ENCODE peak calls at places on chromosomes 3 and 15, in ten cellular contexts. I is activated T-cell treated with anti-CD3 and anti-CD28 coated beads for 4 hours; O is nucleus accumbens; B is NCI-H774; Y is NCI-H1694; H is substantia nigra; T is EH; P is effector memory CD8-positive, alpha-beta T cell; Q is kidney; L is NCI-H2081. K is an unnamed sample.
A peak's percentile ranks its signal among the peaks of the same experiment; 100 is the strongest.

GRCh38 chr3:127658234-127658633 is 14.5 kb upstream of the ABTB1 start:
- DNase-seq in I (no peak), O (no peak), B (no peak), Y (no peak), H (no peak), T (peak; percentile 72), P (no peak), Q (no peak), L (no peak), K (no peak)

GRCh38 chr3:58522759-58523425 is 14.1 kb downstream of the ACOX2 start:
- DNase-seq in I (no peak), O (no peak), B (no peak), Y (no peak), H (no peak), T (no peak), P (no peak), Q (no peak), L (no peak), K (no peak)

GRCh38 chr3:157394361-157394760 is 42.3 kb upstream of the PTX3 start:
- DNase-seq in I (no peak), O (no peak), B (no peak), Y (no peak), H (no peak), T (peak; percentile 32), P (no peak), Q (no peak), L (no peak), K (no peak)

GRCh38 chr15:51782357-51782896 is 31.0 kb downstream of the TMOD2 start:
- DNase-seq in I (no peak), O (no peak), B (no peak), Y (no peak), H (no peak), T (peak; percentile 22), P (no peak), Q (no peak), L (no peak), K (no peak)

GRCh38 chr3:18354706-18355105 is 70.4 kb downstream of the SATB1 start:
- DNase-seq in I (no peak), O (no peak), B (no peak), Y (no peak), H (no peak), T (peak; percentile 70), P (no peak), Q (no peak), L (no peak), K (no peak)

GRCh38 chr3:29949131-29949530 is 657.3 kb upstream of the TGFBR2 start:
- DNase-seq in I (no peak), O (no peak), B (no peak), Y (no peak), H (no peak), T (peak; percentile 49), P (no peak), Q (no peak), L (no peak), K (no peak)

GRCh38 chr3:175432338-175433025 is 573.3 kb downstream of the NAALADL2 start:
- DNase-seq in I (no peak), O (no peak), B (no peak), Y (peak; percentile 87), H (no peak), T (peak; percentile 91), P (no peak), Q (no peak), L (peak; percentile 78), K (no peak)

GRCh38 chr3:148975277-148975676 is 16.1 kb upstream of the GYG1 start:
- DNase-seq in I (no peak), O (no peak), B (no peak), Y (no peak), H (no peak), T (no peak), P (no peak), Q (no peak), L (no peak), K (no peak)

GRCh38 chr3:156725706-156726105 is 51.3 kb downstream of the TIPARP start:
- DNase-seq in I (no peak), O (no peak), B (peak; percentile 67), Y (no peak), H (no peak), T (no peak), P (no peak), Q (no peak), L (peak; percentile 65), K (no peak)

GRCh38 chr3:48684054-48684349 is 1.7 kb downstream of the NCKIPSD start:
- DNase-seq in I (no peak), O (no peak), B (no peak), Y (no peak), H (no peak), T (peak; percentile 16), P (no peak), Q (no peak), L (no peak), K (no peak)

GRCh38 chr15:39391230-39391629 is 189.6 kb upstream of the THBS1 start:
- DNase-seq in I (no peak), O (no peak), B (no peak), Y (no peak), H (no peak), T (no peak), P (no peak), Q (no peak), L (no peak), K (no peak)

GRCh38 chr3:122081543-122081942 is 26.4 kb downstream of the CD86 start:
- DNase-seq in I (no peak), O (no peak), B (no peak), Y (no peak), H (no peak), T (no peak), P (no peak), Q (no peak), L (no peak), K (no peak)

GRCh38 chr3:13144163-13145023 is 71.2 kb upstream of the IQSEC1 start:
- DNase-seq in I (no peak), O (no peak), B (no peak), Y (no peak), H (no peak), T (no peak), P (no peak), Q (peak; percentile 54), L (no peak), K (no peak)

GRCh38 chr15:61049003-61049402 is 180.1 kb downstream of the RORA start:
- DNase-seq in I (no peak), O (no peak), B (no peak), Y (peak; percentile 13), H (no peak), T (no peak), P (no peak), Q (no peak), L (no peak), K (no peak)

GRCh38 chr3:186682734-186683133 is 16.9 kb downstream of the HRG start:
- DNase-seq in I (no peak), O (no peak), B (no peak), Y (no peak), H (no peak), T (no peak), P (no peak), Q (no peak), L (no peak), K (no peak)

GRCh38 chr3:56042326-56042951 is 425.8 kb downstream of the ERC2 start:
- DNase-seq in I (no peak), O (no peak), B (no peak), Y (peak; percentile 34), H (no peak), T (peak; percentile 64), P (no peak), Q (no peak), L (peak; percentile 29), K (no peak)

GRCh38 chr3:12948371-12948770 is 107.0 kb upstream of the RPL32 start:
- DNase-seq in I (no peak), O (no peak), B (no peak), Y (no peak), H (no peak), T (peak; percentile 85), P (no peak), Q (no peak), L (no peak), K (no peak)

GRCh38 chr15:25247418-25248030 is 191.3 kb downstream of the UBE3A start:
- DNase-seq in I (no peak), O (no peak), B (no peak), Y (no peak), H (no peak), T (no peak), P (no peak), Q (no peak), L (no peak), K (no peak)

GRCh38 chr15:91867581-91868026 is 14.1 kb downstream of the SLCO3A1 start:
- DNase-seq in I (no peak), O (no peak), B (no peak), Y (no peak), H (no peak), T (peak; percentile 86), P (no peak), Q (peak; percentile 92), L (no peak), K (no peak)

GRCh38 chr15:73930371-73930770 is 4.1 kb downstream of the LOXL1 start:
- DNase-seq in I (no peak), O (no peak), B (no peak), Y (no peak), H (no peak), T (peak; percentile 95), P (no peak), Q (peak; percentile 89), L (no peak), K (no peak)

GRCh38 chr15:83106994-83107840 is at the start of gene TM6SF1:
- DNase-seq in I (no peak), O (no peak), B (no peak), Y (no peak), H (no peak), T (peak; percentile 14), P (no peak), Q (peak; percentile 78), L (peak; percentile 4), K (peak; percentile 26)

GRCh38 chr3:157116017-157116416 is 43.9 kb downstream of the CCNL1 start:
- DNase-seq in I (no peak), O (no peak), B (no peak), Y (no peak), H (no peak), T (no peak), P (no peak), Q (no peak), L (no peak), K (no peak)

GRCh38 chr3:81218023-81218422 is 543.4 kb downstream of the GBE1 start:
- DNase-seq in I (no peak), O (peak; percentile 14), B (no peak), Y (no peak), H (no peak), T (peak; percentile 3), P (no peak), Q (no peak), L (peak; percentile 3), K (no peak)

GRCh38 chr3:45345849-45346535 is 42.4 kb upstream of the LARS2 start:
- DNase-seq in I (no peak), O (no peak), B (no peak), Y (no peak), H (no peak), T (no peak), P (no peak), Q (no peak), L (no peak), K (no peak)

GRCh38 chr15:99614749-99615288 is 49.0 kb downstream of the MEF2A start:
- DNase-seq in I (no peak), O (no peak), B (no peak), Y (no peak), H (no peak), T (peak; percentile 9), P (no peak), Q (no peak), L (no peak), K (no peak)

GRCh38 chr3:127691974-127692373 is 19.2 kb downstream of the ABTB1 start:
- DNase-seq in I (no peak), O (no peak), B (no peak), Y (no peak), H (no peak), T (no peak), P (no peak), Q (peak; percentile 51), L (no peak), K (no peak)

GRCh38 chr15:73081321-73081958 is 29.2 kb downstream of the NEO1 start:
- DNase-seq in I (peak; percentile 1), O (no peak), B (peak; percentile 53), Y (peak; percentile 81), H (no peak), T (peak; percentile 67), P (peak; percentile 3), Q (no peak), L (peak; percentile 36), K (no peak)

GRCh38 chr15:52037889-52038505 is 19.0 kb downstream of the MAPK6 start:
- DNase-seq in I (no peak), O (no peak), B (no peak), Y (no peak), H (no peak), T (no peak), P (no peak), Q (no peak), L (no peak), K (no peak)